ENCODE peak calls at places on chromosomes 12 and 14, in four cellular contexts. G, E, Z and C are unnamed samples.

GRCh38 chr12:15495742-15496141 is 173.4 kb downstream of the PTPRO start:
- DNase-seq in G (no peak), E (no peak), Z (no peak), C (no peak)

GRCh38 chr14:96164861-96165490 is 39.7 kb upstream of the BDKRB2 start:
- DNase-seq in G (no peak), E (no peak), Z (no peak), C (no peak)

GRCh38 chr14:95507174-95507573 is 9.3 kb downstream of the SYNE3 start:
- DNase-seq in G (no peak), E (no peak), Z (no peak), C (no peak)

GRCh38 chr14:99564903-99565259 is 39.1 kb downstream of the CCDC85C start:
- DNase-seq in G (no peak), E (no peak), Z (no peak), C (no peak)

GRCh38 chr12:131153956-131154355 is 200.2 kb downstream of the ADGRD1 start:
- DNase-seq in G (no peak), E (no peak), Z (no peak), C (no peak)

GRCh38 chr12:107317751-107318553 is 224.6 kb upstream of the CRY1 start:
- DNase-seq in G (peak; percentile 76), E (peak; percentile 95), Z (peak; percentile 90), C (peak; percentile 89)

GRCh38 chr14:70885343-70886014 is 21.8 kb upstream of the PCNX1 start:
- DNase-seq in G (no peak), E (no peak), Z (no peak), C (no peak)

GRCh38 chr12:91567100-91567485 is 384.5 kb upstream of the DCN start:
- DNase-seq in G (no peak), E (no peak), Z (no peak), C (no peak)

GRCh38 chr12:52147367-52147972 is 44.3 kb downstream of the KRT80 start:
- DNase-seq in G (no peak), E (peak; percentile 54), Z (no peak), C (no peak)

GRCh38 chr14:53338192-53338591 is 185.1 kb upstream of the DDHD1 start:
- DNase-seq in G (no peak), E (no peak), Z (no peak), C (no peak)

GRCh38 chr12:117359029-117359845 is 2.2 kb downstream of the NOS1 start:
- DNase-seq in G (no peak), E (no peak), Z (no peak), C (no peak)

GRCh38 chr14:37595809-37596595 is 573 bp downstream of the TTC6 start:
- DNase-seq in G (no peak), E (no peak), Z (peak; percentile 46), C (peak; percentile 83)

GRCh38 chr12:130281157-130281799 is 56.4 kb upstream of the PIWIL1 start:
- DNase-seq in G (no peak), E (peak; percentile 3), Z (peak; percentile 23), C (peak; percentile 17)

GRCh38 chr12:117227000-117227653 is 36.9 kb upstream of the FBXO21 start:
- DNase-seq in G (no peak), E (no peak), Z (no peak), C (no peak)

GRCh38 chr12:31019561-31020308 is 53.9 kb upstream of the DDX11 start:
- DNase-seq in G (no peak), E (no peak), Z (no peak), C (no peak)

GRCh38 chr12:42119085-42119633 is 25.5 kb downstream of the GXYLT1 start:
- DNase-seq in G (no peak), E (no peak), Z (no peak), C (no peak)

GRCh38 chr14:48096869-48097268 is 421.5 kb upstream of the MDGA2 start:
- DNase-seq in G (no peak), E (no peak), Z (no peak), C (no peak)

GRCh38 chr14:22319526-22320352 is 269.3 kb downstream of the DAD1 start:
- DNase-seq in G (no peak), E (peak; percentile 81), Z (no peak), C (peak; percentile 69)

GRCh38 chr12:132281021-132281420 is 48.4 kb downstream of the GALNT9 start:
- DNase-seq in G (no peak), E (no peak), Z (no peak), C (no peak)

GRCh38 chr12:132284071-132284492 is 45.3 kb downstream of the GALNT9 start:
- DNase-seq in G (no peak), E (peak; percentile 45), Z (no peak), C (no peak)

GRCh38 chr12:132284618-132285310 is 44.6 kb downstream of the GALNT9 start:
- DNase-seq in G (no peak), E (no peak), Z (no peak), C (no peak)

GRCh38 chr12:132282031-132282949 is 47.1 kb downstream of the GALNT9 start:
- DNase-seq in G (no peak), E (no peak), Z (no peak), C (no peak)

GRCh38 chr12:132282950-132283771 is 46.2 kb downstream of the GALNT9 start:
- DNase-seq in G (no peak), E (no peak), Z (no peak), C (no peak)
- H3K4me3 ChIP-seq in G (peak overlapping the region; percentile 9), E (no peak overlapping the region), Z (no peak overlapping the region), C (no peak overlapping the region)

GRCh38 chr12:114001731-114002340 is 35.7 kb upstream of the RBM19 start:
- DNase-seq in G (no peak), E (no peak), Z (no peak), C (no peak)
- H3K27me3 ChIP-seq in G (no peaks in the 10 kb centered on the region), E (peaks cover 50% of the 10 kb centered on the region), Z (peaks cover 39% of the 10 kb centered on the region), C (peaks cover 32% of the 10 kb centered on the region)

DNA sequence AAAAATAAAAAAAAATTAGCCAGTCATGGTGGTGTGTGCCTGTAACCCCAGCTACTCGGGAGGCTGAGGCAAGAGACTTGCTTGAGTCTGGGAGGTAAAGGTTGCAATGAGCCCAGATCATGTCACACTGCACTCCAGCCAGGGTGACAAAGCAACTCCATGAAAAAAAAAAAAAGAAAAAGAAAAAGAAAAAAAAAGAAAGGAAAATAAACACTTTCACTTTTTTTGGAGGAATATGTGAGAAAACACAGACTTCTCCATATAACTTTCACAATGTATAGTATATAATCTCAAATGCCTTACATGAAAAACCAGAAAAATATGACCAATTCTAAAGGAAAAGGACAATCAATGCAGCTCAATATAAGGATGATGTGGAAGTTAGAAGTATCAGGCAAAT is 8.9 kb downstream of the CLECL1 start:
- DNase-seq in G (no peak), E (no peak), Z (no peak), C (no peak)
- H3K4me3 ChIP-seq in G (no peak overlapping the region), E (no peak overlapping the region), Z (no peak overlapping the region), C (no peak overlapping the region)

GRCh38 chr12:2453807-2454177 is 341.0 kb upstream of the FKBP4 start:
- DNase-seq in G (no peak), E (peak; percentile 30), Z (no peak), C (no peak)

GRCh38 chr12:2454778-2455177 is 340.0 kb upstream of the FKBP4 start:
- DNase-seq in G (no peak), E (no peak), Z (no peak), C (no peak)

GRCh38 chr12:2455410-2455809 is 339.4 kb upstream of the FKBP4 start:
- DNase-seq in G (no peak), E (no peak), Z (no peak), C (no peak)

GRCh38 chr12:2451497-2451896 is 343.3 kb upstream of the FKBP4 start:
- DNase-seq in G (no peak), E (no peak), Z (no peak), C (no peak)

DNA sequence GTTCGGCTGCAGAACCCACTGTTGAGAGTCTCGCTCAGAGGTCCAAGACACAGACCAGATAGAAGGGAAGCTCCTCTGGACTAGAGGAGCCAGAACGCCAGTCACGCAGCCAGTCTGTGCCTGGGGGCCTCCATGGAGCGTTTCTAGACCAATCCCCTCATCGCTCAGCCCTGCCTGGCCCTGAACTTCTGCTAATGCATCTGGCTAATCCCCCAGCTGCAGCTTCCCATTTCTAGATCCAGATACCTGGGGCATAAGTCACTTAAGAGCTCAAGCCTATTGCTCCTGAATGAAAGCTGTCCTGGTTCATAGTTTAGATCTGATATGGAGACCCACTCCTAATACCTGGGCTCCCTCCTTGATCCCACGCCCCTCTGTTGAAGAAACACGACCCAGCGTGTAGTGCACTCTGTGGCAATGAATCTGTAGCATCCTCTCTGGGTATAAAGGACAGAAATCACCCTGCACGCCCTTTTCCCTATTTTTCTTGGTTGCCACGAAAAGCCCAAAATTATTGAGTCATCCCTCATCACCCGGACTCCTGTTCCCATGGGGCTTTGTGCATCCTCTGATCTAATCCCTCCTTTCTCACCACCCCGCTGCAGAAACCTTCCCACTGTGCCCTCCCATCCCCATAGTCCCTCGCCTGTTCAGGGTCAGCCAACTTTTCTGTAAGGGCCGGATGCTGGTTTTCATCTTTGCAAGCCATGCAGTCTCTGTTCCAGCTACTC is 341.5 kb upstream of the FKBP4 start:
- DNase-seq in G (no peak), E (peak; percentile 18), Z (no peak), C (no peak)
- H3K27me3 ChIP-seq in G (peaks cover 4% of the 10 kb centered on the region), E (no peaks in the 10 kb centered on the region), Z (peaks cover 6% of the 10 kb centered on the region), C (no peaks in the 10 kb centered on the region)